ENCODE peak calls at places on chromosomes 16 and 17, in six cellular contexts. R, T, X, O, C and B are unnamed samples.

GRCh38 chr16:739560-740458 is 988 bp downstream of the CIAO3 start:
- DNase-seq in T (no peak), C (no peak), X (no peak), O (no peak), R (no peak), B (no peak)

GRCh38 chr17:49252148-49252682 is 21.6 kb upstream of the PHOSPHO1 start:
- DNase-seq in R (no peak), C (no peak), T (no peak), X (no peak), O (no peak), B (no peak)

GRCh38 chr17:69722518-69722917 is 308.0 kb downstream of the MAP2K6 start:
- DNase-seq in T (no peak), X (no peak), O (no peak), C (no peak), R (no peak), B (no peak)

GRCh38 chr17:20612635-20613034 is 33.1 kb downstream of the CDRT15L2 start:
- DNase-seq in X (no peak), C (no peak), T (no peak), R (no peak), O (no peak), B (no peak)

GRCh38 chr16:7691533-7691932 is 358.9 kb downstream of the RBFOX1 start:
- DNase-seq in O (no peak), C (no peak), T (no peak), R (no peak), X (no peak), B (no peak)

GRCh38 chr16:2331199-2331931 is 9.2 kb downstream of the ABCA3 start:
- DNase-seq in T (no peak), X (no peak), C (no peak), R (no peak), O (no peak), B (no peak)

GRCh38 chr16:79850348-79850747 is 249.8 kb upstream of the MAF start:
- DNase-seq in X (no peak), C (no peak), R (no peak), O (no peak), T (peak; percentile 34), B (no peak)

GRCh38 chr16:27285676-27286196 is 17.2 kb upstream of the NSMCE1 start:
- DNase-seq in O (peak; percentile 72), X (no peak), T (peak; percentile 39), R (no peak), C (no peak), B (no peak)

GRCh38 chr17:43661699-43662431 is at the start of gene MEOX1:
- DNase-seq in O (no peak), C (no peak), T (no peak), R (no peak), X (peak; percentile 47), B (peak; percentile 39)

GRCh38 chr16:79169239-79169638 is 431.3 kb downstream of the MAF start:
- DNase-seq in C (no peak), R (no peak), X (peak; percentile 38), O (peak; percentile 41), T (no peak), B (no peak)

GRCh38 chr17:8649157-8650118 is 18.9 kb upstream of the MYH10 start:
- DNase-seq in C (no peak), T (no peak), O (no peak), X (no peak), R (no peak), B (no peak)

GRCh38 chr16:55552621-55553020 is 13.9 kb upstream of the CAPNS2 start:
- DNase-seq in X (no peak), C (no peak), R (no peak), T (no peak), O (no peak), B (no peak)

GRCh38 chr16:17215306-17215705 is 255.5 kb downstream of the XYLT1 start:
- DNase-seq in O (no peak), C (no peak), R (no peak), X (no peak), T (no peak), B (no peak)

GRCh38 chr17:83078378-83079339 is 750 bp upstream of the METRNL start:
- DNase-seq in X (no peak), R (no peak), O (no peak), T (no peak), C (no peak), B (peak; percentile 27)

GRCh38 chr17:9292563-9292941 is 271.2 kb downstream of the NTN1 start:
- DNase-seq in R (no peak), C (no peak), T (no peak), O (no peak), X (no peak), B (no peak)

GRCh38 chr17:31908386-31908785 is 6.9 kb upstream of the UTP6 start:
- DNase-seq in R (no peak), O (peak; percentile 9), C (no peak), T (no peak), X (no peak), B (no peak)

GRCh38 chr17:68613739-68614298 is 12.7 kb upstream of the FAM20A start:
- DNase-seq in T (no peak), O (no peak), C (no peak), R (peak; percentile 80), X (no peak), B (no peak)

GRCh38 chr16:17258848-17259713 is 211.7 kb downstream of the XYLT1 start:
- DNase-seq in C (no peak), R (no peak), X (no peak), T (peak; percentile 46), O (peak; percentile 40), B (no peak)

GRCh38 chr17:17356149-17356930 is 53.2 kb downstream of the NT5M start:
- DNase-seq in R (peak; percentile 71), O (peak; percentile 95), C (peak; percentile 43), X (peak; percentile 69), T (peak; percentile 43), B (peak; percentile 67)

GRCh38 chr17:17474341-17474740 is 2.5 kb upstream of the MED9 start:
- DNase-seq in X (no peak), R (no peak), T (no peak), O (no peak), C (no peak), B (no peak)

GRCh38 chr16:79698341-79698753 is 97.8 kb upstream of the MAF start:
- DNase-seq in O (no peak), T (no peak), R (no peak), X (no peak), C (no peak), B (no peak)

GRCh38 chr16:72406390-72406789 is 234.4 kb upstream of the PMFBP1 start:
- DNase-seq in T (no peak), X (no peak), C (no peak), O (no peak), R (no peak), B (no peak)

GRCh38 chr16:87757841-87758426 is 7.9 kb downstream of the KLHDC4 start:
- DNase-seq in R (no peak), X (no peak), O (no peak), C (no peak), T (no peak), B (no peak)

GRCh38 chr17:68182016-68182315 is 65.9 kb upstream of the AMZ2 start:
- DNase-seq in C (no peak), R (no peak), O (no peak), T (no peak), X (no peak), B (no peak)